ENCODE peak calls at places on chromosomes 13 and 19, in six cellular contexts. G, E, B, Q, V and M are unnamed samples. For H3K4me1, the result is how much of the 10 kb centered on the place peaks cover.

GRCh38 chr13:29852464-29853054 is 2.1 kb upstream of the UBL3 start:
- DNase-seq in G (no peak), B (peak), V (no peak), Q (no peak), E (no peak), M (no peak)

GRCh38 chr19:8489591-8490394 is 12.6 kb downstream of the PRAM1 start:
- DNase-seq in Q (no peak), E (no peak), V (no peak), B (no peak), G (no peak), M (no peak)

GRCh38 chr19:409515-410242 is 732 bp upstream of the C2CD4C start:
- DNase-seq in V (no peak), G (no peak), E (no peak), B (no peak), Q (no peak), M (no peak)

GRCh38 chr13:24112791-24113190 is 47.7 kb upstream of the SPATA13 start:
- DNase-seq in B (peak), Q (no peak), G (no peak), E (no peak), V (no peak), M (no peak)

GRCh38 chr19:2611483-2612464 is 90.7 kb downstream of the GNG7 start:
- DNase-seq in E (no peak), G (no peak), Q (no peak), B (no peak), V (no peak), M (no peak)

GRCh38 chr19:48113190-48113917 is 2.7 kb upstream of the PLA2G4C start:
- DNase-seq in B (peak), E (no peak), G (no peak), Q (no peak), V (no peak), M (no peak)

GRCh38 chr13:104796581-104796980 is 1730.4 kb upstream of the SLC10A2 start:
- DNase-seq in E (no peak), V (no peak), Q (no peak), B (no peak), G (no peak), M (no peak)

GRCh38 chr13:112877976-112878955 is 90.7 kb upstream of the MCF2L start:
- DNase-seq in Q (peak), E (no peak), B (no peak), G (peak), V (no peak), M (no peak)

GRCh38 chr19:44585371-44586141 is 27.8 kb upstream of the IGSF23 start:
- DNase-seq in V (no peak), G (no peak), Q (no peak), B (peak), E (no peak), M (no peak)

GRCh38 chr13:79194272-79194671 is 211.8 kb downstream of the RBM26 start:
- DNase-seq in G (no peak), V (no peak), Q (no peak), E (no peak), B (no peak), M (peak)

GRCh38 chr13:46403851-46404731 is 17.0 kb upstream of the RUBCNL start:
- DNase-seq in Q (no peak), G (peak), V (no peak), E (no peak), B (no peak), M (no peak)

GRCh38 chr13:46173656-46174055 is 8.3 kb downstream of the LCP1 start:
- DNase-seq in Q (no peak), V (no peak), G (no peak), E (no peak), B (no peak), M (no peak)

GRCh38 chr19:34475026-34475974 is 6.3 kb upstream of the WTIP start:
- DNase-seq in B (peak), G (no peak), V (no peak), E (no peak), Q (no peak), M (no peak)

GRCh38 chr19:15154002-15154612 is 46.7 kb downstream of the NOTCH3 start:
- DNase-seq in V (no peak), E (no peak), Q (no peak), G (no peak), B (peak), M (no peak)

GRCh38 chr19:31578326-31578725 is 229.1 kb upstream of the TSHZ3 start:
- DNase-seq in V (no peak), G (no peak), E (no peak), B (no peak), Q (no peak), M (no peak)

GRCh38 chr19:13537454-13537853 is 31.2 kb upstream of the CACNA1A start:
- DNase-seq in E (no peak), G (no peak), Q (no peak), V (no peak), B (no peak), M (no peak)

GRCh38 chr19:18437481-18438330 is at the start of gene ISYNA1:
- DNase-seq in Q (peak), E (peak), V (peak), G (no peak), B (peak), M (no peak)

GRCh38 chr13:22061371-22061805 is 390.5 kb downstream of the FGF9 start:
- DNase-seq in Q (no peak), G (no peak), B (no peak), E (no peak), V (no peak), M (peak)

GRCh38 chr13:106113796-106114195 is 421.7 kb downstream of the EFNB2 start:
- DNase-seq in E (no peak), B (peak), V (no peak), Q (no peak), G (no peak), M (no peak)

GRCh38 chr13:47213057-47213456 is 316.2 kb upstream of the HTR2A start:
- DNase-seq in E (no peak), V (no peak), G (no peak), B (peak), Q (no peak), M (no peak)

GRCh38 chr19:38544569-38545315 is 73.0 kb downstream of the MAP4K1 start:
- DNase-seq in Q (no peak), G (no peak), V (no peak), B (peak), E (no peak), M (peak)

GRCh38 chr19:50663280-50663790 is 14.1 kb downstream of the C19orf81 start:
- DNase-seq in Q (no peak), E (no peak), B (no peak), G (no peak), V (no peak), M (no peak)

GRCh38 chr19:33431986-33432385 is 58.5 kb downstream of the CEBPG start:
- DNase-seq in E (no peak), G (peak), V (no peak), Q (no peak), B (no peak), M (no peak)
- H3K27ac ChIP-seq in E (no peak), G (no peak), V (no peak), Q (no peak), B (no peak), M (no peak)

GRCh38 chr13:70792121-70792520 is 683.9 kb upstream of the KLHL1 start:
- DNase-seq in G (no peak), V (no peak), B (no peak), E (no peak), Q (no peak), M (no peak)
- TF ChIP-seq CTCF in G (no peak), V (no peak), B (no peak), E (no peak), Q (no peak), M (no peak)

DNA sequence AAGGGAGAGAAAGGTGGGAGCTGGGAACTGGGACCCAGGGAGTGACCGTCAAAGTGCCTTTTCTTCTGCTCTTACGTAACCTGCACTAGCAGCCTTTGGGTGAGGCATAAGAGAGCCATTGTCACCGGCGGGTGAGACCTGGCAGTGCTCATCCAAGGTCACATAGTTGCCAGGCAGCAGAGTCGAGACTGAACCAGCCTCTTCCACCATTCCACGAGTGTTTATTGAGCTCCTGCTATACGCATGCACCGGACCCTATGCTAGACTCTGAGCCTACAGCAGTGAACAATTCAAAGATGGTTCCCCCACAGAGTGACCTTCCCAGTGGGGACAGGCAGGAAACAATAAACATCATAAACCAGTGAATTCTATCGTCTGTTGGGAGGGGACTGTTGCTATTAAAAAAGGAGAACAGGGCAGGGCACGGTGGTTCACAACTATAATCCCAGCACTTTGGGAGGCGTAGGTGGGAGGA is 18.6 kb upstream of the STRN4 start:
- DNase-seq in G (peak), E (no peak), B (no peak), Q (no peak), V (no peak), M (no peak)
- H3K4me1 ChIP-seq in G (under half), E (under half), B (under half), Q (under half), V (under half), M (under half)

GRCh38 chr13:114275309-114275708 is 6.1 kb upstream of the UPF3A start:
- DNase-seq in B (no peak), G (no peak), E (no peak), Q (no peak), V (no peak), M (peak)
- H3K27ac ChIP-seq in B (no peak), G (no peak), E (no peak), Q (no peak), V (no peak), M (no peak)

GRCh38 chr13:32938907-32939306 is 77.3 kb upstream of the KL start:
- DNase-seq in E (no peak), B (peak), Q (no peak), V (no peak), G (no peak), M (no peak)

GRCh38 chr13:32946558-32946957 is 69.7 kb upstream of the KL start:
- DNase-seq in B (no peak), Q (no peak), V (no peak), G (no peak), E (no peak), M (no peak)

GRCh38 chr13:32940601-32941000 is 75.6 kb upstream of the KL start:
- DNase-seq in G (no peak), Q (peak), E (peak), V (peak), B (peak), M (no peak)

DNA sequence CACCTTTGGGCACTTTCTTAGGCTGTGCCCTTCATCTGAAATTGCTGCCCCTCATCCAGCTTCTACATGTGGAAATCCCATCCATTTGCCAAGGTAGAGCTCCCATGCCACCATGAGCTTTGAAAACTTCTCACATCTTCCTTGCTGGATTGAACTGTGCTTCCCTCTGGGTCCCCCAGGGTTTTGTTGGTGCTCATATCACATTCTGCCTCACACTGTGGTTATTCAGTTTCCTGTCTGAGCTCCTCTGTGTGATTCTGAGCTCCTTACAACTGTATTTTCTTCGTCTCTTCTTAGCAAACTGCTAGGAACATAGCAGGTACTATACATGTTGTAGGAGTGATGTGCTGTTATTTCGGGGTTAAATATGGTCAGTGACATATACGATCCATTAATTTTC is 74.9 kb upstream of the KL start:
- DNase-seq in G (no peak), V (no peak), B (no peak), Q (no peak), E (no peak), M (no peak)
- TF ChIP-seq CTCF in G (no peak), V (no peak), B (no peak), Q (no peak), E (no peak), M (no peak)

GRCh38 chr13:50125306-50125555 is 110.0 kb downstream of the KCNRG start:
- DNase-seq in E (no peak), G (no peak), B (no peak), V (no peak), Q (no peak), M (no peak)
- H3K4me1 ChIP-seq in E (under half), G (half or more), B (under half), V (under half), Q (half or more), M (under half)

GRCh38 chr19:41859618-41860418 is at the start of gene RPS19:
- DNase-seq in G (peak), B (peak), V (peak), E (peak), Q (peak), M (peak)
- H3K27ac ChIP-seq in G (peak), B (peak), V (peak), E (peak), Q (peak), M (peak)

GRCh38 chr13:51913421-51914136 is 51.8 kb downstream of the CCDC70 start:
- DNase-seq in B (no peak), G (no peak), V (no peak), Q (no peak), E (no peak), M (no peak)
- TF ChIP-seq CTCF in B (no peak), G (no peak), V (no peak), Q (no peak), E (no peak), M (no peak)